ENCODE peak calls at places on chromosomes 11 and 22, in four cellular contexts. One of them, this sample, is unnamed.

GRCh38 chr11:28938091-28938490 is 829.9 kb downstream of the METTL15 start:
- DNase-seq in CD8-positive, alpha-beta memory T cell: no peak
- DNase-seq in SK-MEL-5: no peak
- DNase-seq in NCI-H1105: no peak
- DNase-seq in this sample: no peak

GRCh38 chr11:91100432-91100831 is 877.6 kb upstream of the CHORDC1 start:
- DNase-seq in CD8-positive, alpha-beta memory T cell: no peak
- DNase-seq in SK-MEL-5: no peak
- DNase-seq in NCI-H1105: no peak
- DNase-seq in this sample: no peak

GRCh38 chr22:31243339-31244043 is 31.4 kb downstream of the LIMK2 start:
- DNase-seq in CD8-positive, alpha-beta memory T cell: no peak
- DNase-seq in SK-MEL-5: no peak
- DNase-seq in NCI-H1105: no peak
- DNase-seq in this sample: no peak

GRCh38 chr22:48301421-48301820 is 1526.3 kb downstream of the BRD1 start:
- DNase-seq in CD8-positive, alpha-beta memory T cell: no peak
- DNase-seq in SK-MEL-5: no peak
- DNase-seq in NCI-H1105: no peak
- DNase-seq in this sample: no peak

GRCh38 chr11:72135891-72136676 is 559 bp downstream of the FOLR3 start:
- DNase-seq in CD8-positive, alpha-beta memory T cell: no peak
- DNase-seq in SK-MEL-5: no peak
- DNase-seq in NCI-H1105: no peak
- DNase-seq in this sample: no peak

GRCh38 chr11:130097285-130097684 is 27.6 kb downstream of the APLP2 start:
- DNase-seq in CD8-positive, alpha-beta memory T cell: no peak
- DNase-seq in SK-MEL-5: no peak
- DNase-seq in NCI-H1105: no peak
- DNase-seq in this sample: no peak

GRCh38 chr11:95413761-95414160 is 182.8 kb upstream of the SESN3 start:
- DNase-seq in CD8-positive, alpha-beta memory T cell: no peak
- DNase-seq in SK-MEL-5: no peak
- DNase-seq in NCI-H1105: no peak
- DNase-seq in this sample: no peak

GRCh38 chr11:3194016-3194816 is 24.4 kb downstream of the MRGPRG start:
- DNase-seq in CD8-positive, alpha-beta memory T cell: no peak
- DNase-seq in SK-MEL-5: no peak
- DNase-seq in NCI-H1105: no peak
- DNase-seq in this sample: no peak

GRCh38 chr11:67357831-67358555 is 4.6 kb upstream of the POLD4 start:
- DNase-seq in CD8-positive, alpha-beta memory T cell: no peak
- DNase-seq in SK-MEL-5: no peak
- DNase-seq in NCI-H1105: no peak
- DNase-seq in this sample: no peak

GRCh38 chr22:48843640-48844039 is 984.0 kb downstream of the BRD1 start:
- DNase-seq in CD8-positive, alpha-beta memory T cell: no peak
- DNase-seq in SK-MEL-5: no peak
- DNase-seq in NCI-H1105: no peak
- DNase-seq in this sample: no peak

GRCh38 chr11:112173152-112173551 is 2.2 kb upstream of the BCO2 start:
- DNase-seq in CD8-positive, alpha-beta memory T cell: no peak
- DNase-seq in SK-MEL-5: no peak
- DNase-seq in NCI-H1105: no peak
- DNase-seq in this sample: no peak

GRCh38 chr22:24008022-24008283 is 2.7 kb upstream of the GSTT4 start:
- DNase-seq in CD8-positive, alpha-beta memory T cell: no peak
- DNase-seq in SK-MEL-5: no peak
- DNase-seq in NCI-H1105: no peak
- DNase-seq in this sample: no peak

GRCh38 chr11:82733444-82734119 is at the start of gene FAM181B:
- DNase-seq in CD8-positive, alpha-beta memory T cell: no peak
- DNase-seq in SK-MEL-5: peak
- DNase-seq in NCI-H1105: peak
- DNase-seq in this sample: peak

GRCh38 chr22:47237890-47238480 is 475.5 kb downstream of the TBC1D22A start:
- DNase-seq in CD8-positive, alpha-beta memory T cell: no peak
- DNase-seq in SK-MEL-5: no peak
- DNase-seq in NCI-H1105: no peak
- DNase-seq in this sample: no peak

GRCh38 chr11:2462986-2463765 is 18.4 kb downstream of the KCNQ1 start:
- DNase-seq in CD8-positive, alpha-beta memory T cell: no peak
- DNase-seq in SK-MEL-5: no peak
- DNase-seq in NCI-H1105: no peak
- DNase-seq in this sample: peak

GRCh38 chr11:27514558-27514957 is 8.0 kb upstream of the LIN7C start:
- DNase-seq in CD8-positive, alpha-beta memory T cell: no peak
- DNase-seq in SK-MEL-5: peak
- DNase-seq in NCI-H1105: no peak
- DNase-seq in this sample: no peak

GRCh38 chr11:4664791-4665190 is 21.0 kb downstream of the OR51E1 start:
- DNase-seq in CD8-positive, alpha-beta memory T cell: no peak
- DNase-seq in SK-MEL-5: no peak
- DNase-seq in NCI-H1105: no peak
- DNase-seq in this sample: no peak

GRCh38 chr22:44587004-44587793 is 89.2 kb upstream of the RTL6 start:
- DNase-seq in CD8-positive, alpha-beta memory T cell: no peak
- DNase-seq in SK-MEL-5: no peak
- DNase-seq in NCI-H1105: peak
- DNase-seq in this sample: peak

GRCh38 chr22:32644252-32645100 is 157.0 kb upstream of the TIMP3 start:
- DNase-seq in CD8-positive, alpha-beta memory T cell: no peak
- DNase-seq in SK-MEL-5: peak
- DNase-seq in NCI-H1105: no peak
- DNase-seq in this sample: no peak

GRCh38 chr11:86954288-86955110 is 696 bp downstream of the FZD4 start:
- DNase-seq in CD8-positive, alpha-beta memory T cell: no peak
- DNase-seq in SK-MEL-5: no peak
- DNase-seq in NCI-H1105: peak
- DNase-seq in this sample: peak

This sample was measured in NCI-H345.